ENCODE peak calls at places on chromosomes 16 and 17, in six cellular contexts. R is GM04503; A is D341Med; K is effector CD4-positive, alpha-beta T cell; T is activated naive CD4-positive, alpha-beta T cell; B is GM03348. I is an unnamed sample.

GRCh38 chr17:57107498-57108101 is 22.6 kb downstream of the AKAP1 start:
- DNase-seq in B (no peak), T (no peak), R (no peak), K (no peak), A (no peak), I (peak)

GRCh38 chr16:47056704-47057630 is 83.5 kb upstream of the DNAJA2 start:
- DNase-seq in A (no peak), T (no peak), K (no peak), R (no peak), B (no peak), I (no peak)

GRCh38 chr17:15382866-15383265 is 41.5 kb upstream of the TEKT3 start:
- DNase-seq in A (no peak), B (no peak), T (no peak), K (no peak), R (no peak), I (no peak)

GRCh38 chr17:82754297-82755208 is 2.7 kb downstream of the TBCD start:
- DNase-seq in R (no peak), B (no peak), T (no peak), A (peak), K (no peak), I (no peak)

GRCh38 chr16:15586716-15587115 is 56.2 kb downstream of the MARF1 start:
- DNase-seq in B (no peak), T (no peak), A (no peak), K (no peak), R (no peak), I (no peak)

GRCh38 chr16:56743840-56744239 is 13.9 kb downstream of the NUP93 start:
- DNase-seq in A (no peak), T (no peak), B (peak), R (peak), K (no peak), I (peak)

GRCh38 chr17:61399131-61400057 is at the start of gene TBX2:
- DNase-seq in R (peak), B (peak), A (peak), T (no peak), K (no peak), I (peak)

GRCh38 chr17:34616148-34616547 is 36.8 kb downstream of the TMEM132E start:
- DNase-seq in T (no peak), A (peak), K (no peak), R (no peak), B (no peak), I (no peak)

GRCh38 chr17:70675070-70675590 is 505.8 kb downstream of the KCNJ2 start:
- DNase-seq in A (no peak), T (no peak), R (no peak), K (no peak), B (no peak), I (no peak)

GRCh38 chr17:40915721-40916256 is 21.7 kb downstream of the KRT23 start:
- DNase-seq in T (no peak), B (peak), A (no peak), K (no peak), R (peak), I (no peak)

GRCh38 chr17:4914009-4914408 is 11.1 kb upstream of the CHRNE start:
- DNase-seq in B (no peak), T (no peak), A (peak), R (no peak), K (no peak), I (no peak)

GRCh38 chr16:84881702-84882521 is 62.1 kb downstream of the CRISPLD2 start:
- DNase-seq in R (peak), K (no peak), T (no peak), A (no peak), B (peak), I (peak)

GRCh38 chr16:3346041-3346440 is 9.6 kb upstream of the OR2C1 start:
- DNase-seq in B (no peak), A (no peak), R (no peak), K (no peak), T (no peak), I (no peak)

GRCh38 chr16:29729116-29729521 is 16.7 kb downstream of the C16orf54 start:
- DNase-seq in R (peak), B (peak), A (peak), T (no peak), K (no peak), I (peak)

GRCh38 chr16:69621225-69621624 is 55.5 kb downstream of the NFAT5 start:
- DNase-seq in B (no peak), T (no peak), A (no peak), R (no peak), K (no peak), I (no peak)

GRCh38 chr16:69917739-69918138 is 33.4 kb upstream of the CLEC18A start:
- DNase-seq in B (peak), T (no peak), A (no peak), R (peak), K (no peak), I (peak)

GRCh38 chr17:80124351-80124981 is 22.5 kb downstream of the EIF4A3 start:
- DNase-seq in B (peak), T (no peak), R (no peak), K (no peak), A (peak), I (no peak)

GRCh38 chr16:89917773-89918452 is 749 bp upstream of the MC1R start:
- DNase-seq in B (peak), T (no peak), K (peak), A (peak), R (peak), I (peak)

GRCh38 chr17:80187090-80187489 is 17.3 kb downstream of the CARD14 start:
- DNase-seq in T (no peak), A (no peak), R (no peak), B (no peak), K (no peak), I (peak)

GRCh38 chr16:49497466-49497865 is 123.9 kb downstream of the C16orf78 start:
- DNase-seq in A (no peak), B (no peak), T (no peak), K (no peak), R (no peak), I (no peak)

GRCh38 chr17:16599537-16599936 is 30.5 kb upstream of the ZNF287 start:
- DNase-seq in K (no peak), R (no peak), B (no peak), A (no peak), T (no peak), I (no peak)

GRCh38 chr16:12411521-12411920 is 392.2 kb downstream of the CPPED1 start:
- DNase-seq in B (no peak), T (no peak), K (no peak), A (no peak), R (no peak), I (no peak)

GRCh38 chr16:28180660-28181556 is 30.9 kb downstream of the XPO6 start:
- DNase-seq in R (no peak), K (no peak), A (no peak), T (no peak), B (peak), I (peak)

GRCh38 chr17:50749243-50749642 is 18.1 kb downstream of the ANKRD40CL start:
- DNase-seq in T (no peak), K (no peak), A (no peak), R (no peak), B (no peak), I (no peak)

GRCh38 chr17:5485270-5486205 is at the start of gene DERL2:
- DNase-seq in A (no peak), B (no peak), R (no peak), K (no peak), T (no peak), I (peak)

GRCh38 chr17:2083613-2084128 is 28.8 kb downstream of the HIC1 start:
- DNase-seq in A (no peak), B (no peak), T (no peak), R (no peak), K (no peak), I (no peak)

GRCh38 chr17:66549731-66550207 is 247.4 kb downstream of the PRKCA start:
- DNase-seq in K (no peak), T (no peak), B (peak), R (peak), A (no peak), I (peak)

GRCh38 chr17:66652840-66653507 is 181.9 kb upstream of the CACNG5 start:
- DNase-seq in A (no peak), R (no peak), T (no peak), K (no peak), B (no peak), I (no peak)

GRCh38 chr17:2931426-2931825 is 132.0 kb downstream of the OR1D5 start:
- DNase-seq in K (no peak), R (no peak), A (no peak), T (no peak), B (no peak), I (no peak)

GRCh38 chr16:22006636-22007035 is 1.3 kb upstream of the MOSMO start:
- DNase-seq in R (no peak), T (no peak), A (no peak), B (no peak), K (no peak), I (no peak)

GRCh38 chr17:57400648-57401047 is 144.3 kb downstream of the MSI2 start:
- DNase-seq in B (no peak), T (no peak), R (no peak), A (no peak), K (no peak), I (peak)

GRCh38 chr17:41496803-41497484 is 7.2 kb upstream of the KRT36 start:
- DNase-seq in K (no peak), T (no peak), A (peak), B (peak), R (peak), I (peak)

GRCh38 chr17:60577147-60577925 is 22.7 kb upstream of the PPM1D start:
- DNase-seq in R (no peak), B (peak), A (peak), K (no peak), T (no peak), I (no peak)

GRCh38 chr16:3510410-3510809 is 9.6 kb downstream of the CLUAP1 start:
- DNase-seq in A (no peak), T (no peak), R (no peak), B (no peak), K (no peak), I (no peak)

GRCh38 chr17:8140058-8140412 is 12.2 kb downstream of the PER1 start:
- DNase-seq in A (no peak), R (no peak), B (no peak), T (no peak), K (peak), I (no peak)